ENCODE peak calls at places on chromosome 11, in six cellular contexts. P is upper lobe of left lung, R is A549, Z is HepG2, F is K562, E is GM12878. S is an unnamed sample.

GRCh38 chr11:117230286-117230961 is 1.4 kb downstream of the PCSK7 start:
- ATAC-seq in P (no peak), R (no peak), Z (no peak), F (no peak), E (peak), S (no peak)

GRCh38 chr11:369336-370018 is at the start of gene B4GALNT4:
- ATAC-seq in P (no peak), R (peak), Z (no peak), F (peak), E (no peak), S (peak)

GRCh38 chr11:706957-707816 is 1.2 kb downstream of the EPS8L2 start:
- ATAC-seq in P (peak), R (peak), Z (peak), F (no peak), E (peak), S (peak)

GRCh38 chr11:74019860-74020259 is 11.0 kb upstream of the UCP3 start:
- ATAC-seq in P (no peak), R (no peak), Z (no peak), F (no peak), E (peak), S (no peak)

GRCh38 chr11:103700605-103701004 is 335.8 kb upstream of the DDI1 start:
- ATAC-seq in P (no peak), R (peak), Z (no peak), F (no peak), E (no peak), S (peak)

GRCh38 chr11:65182258-65183170 is 786 bp downstream of the CAPN1 start:
- ATAC-seq in P (peak), R (peak), Z (peak), F (peak), E (peak), S (peak)

GRCh38 chr11:105790841-105791240 is 181.0 kb downstream of the GRIA4 start:
- ATAC-seq in P (no peak), R (no peak), Z (no peak), F (no peak), E (no peak), S (no peak)

GRCh38 chr11:89613916-89614315 is 96.2 kb upstream of the TRIM77 start:
- ATAC-seq in P (no peak), R (no peak), Z (no peak), F (no peak), E (no peak), S (no peak)

GRCh38 chr11:34203377-34203801 is 98.0 kb downstream of the NAT10 start:
- ATAC-seq in P (no peak), R (no peak), Z (peak), F (no peak), E (peak), S (no peak)

GRCh38 chr11:26677566-26677965 is 44.3 kb downstream of the SLC5A12 start:
- ATAC-seq in P (no peak), R (no peak), Z (no peak), F (no peak), E (no peak), S (no peak)

GRCh38 chr11:914747-915493 is 4.3 kb upstream of the CHID1 start:
- ATAC-seq in P (peak), R (no peak), Z (peak), F (no peak), E (no peak), S (peak)

GRCh38 chr11:17578958-17579357 is 31.9 kb downstream of the OTOG start:
- ATAC-seq in P (no peak), R (no peak), Z (no peak), F (no peak), E (no peak), S (no peak)

GRCh38 chr11:44575288-44575672 is 9.8 kb downstream of the CD82 start:
- ATAC-seq in P (no peak), R (no peak), Z (no peak), F (no peak), E (peak), S (no peak)

GRCh38 chr11:36249271-36249670 is 40.0 kb downstream of the COMMD9 start:
- ATAC-seq in P (no peak), R (no peak), Z (no peak), F (no peak), E (peak), S (no peak)

GRCh38 chr11:2234963-2235362 is 35.4 kb downstream of the ASCL2 start:
- ATAC-seq in P (no peak), R (no peak), Z (no peak), F (no peak), E (no peak), S (no peak)

GRCh38 chr11:84671325-84672019 is 955.7 kb downstream of the DLG2 start:
- ATAC-seq in P (no peak), R (no peak), Z (no peak), F (no peak), E (no peak), S (no peak)

GRCh38 chr11:14942735-14943134 is 29.4 kb downstream of the CALCA start:
- ATAC-seq in P (no peak), R (no peak), Z (no peak), F (no peak), E (no peak), S (no peak)
- TF ChIP-seq POLR2A in P (no peak), R (no peak), Z (no peak), F (no peak), E (no peak), S (no peak)

DNA sequence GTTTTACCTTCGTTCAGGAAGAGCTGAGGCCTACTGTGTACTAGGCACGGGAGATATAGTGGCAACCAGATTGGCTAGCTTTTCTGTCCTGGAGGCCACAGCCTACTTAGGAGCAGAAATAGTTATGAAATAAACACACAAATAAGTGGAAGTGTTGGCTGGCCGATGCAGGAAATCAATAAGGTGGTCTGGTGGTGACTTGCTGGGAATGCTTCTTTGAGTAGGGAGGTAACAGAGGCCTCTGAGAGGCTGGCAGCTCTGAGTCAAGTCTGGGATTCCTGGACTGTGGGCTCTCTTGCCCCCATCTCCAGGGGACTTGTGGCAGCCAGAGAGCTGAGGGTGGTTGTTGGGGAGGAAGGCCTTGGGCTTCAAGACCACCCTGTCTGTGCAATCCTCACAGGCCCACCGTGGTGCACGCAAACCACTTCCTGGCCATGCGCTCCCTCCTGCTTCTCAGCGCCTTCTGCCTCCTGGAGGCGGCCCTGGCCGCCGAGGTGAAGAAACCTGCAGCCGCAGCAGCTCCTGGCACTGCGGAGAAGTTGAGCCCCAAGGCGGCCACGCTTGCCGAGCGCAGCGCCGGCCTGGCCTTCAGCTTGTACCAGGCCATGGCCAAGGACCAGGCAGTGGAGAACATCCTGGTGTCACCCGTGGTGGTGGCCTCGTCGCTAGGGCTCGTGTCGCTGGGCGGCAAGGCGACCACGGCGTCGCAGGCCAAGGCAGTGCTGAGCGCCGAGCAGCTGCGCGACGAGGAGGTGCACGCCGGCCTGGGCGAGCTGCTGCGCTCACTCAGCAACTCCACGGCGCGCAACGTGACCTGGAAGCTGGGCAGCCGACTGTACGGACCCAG is 4.1 kb downstream of the SERPINH1 start:
- ATAC-seq in P (no peak), R (no peak), Z (no peak), F (no peak), E (no peak), S (no peak)
- TF ChIP-seq EP300 in P (no peak), R (no peak), Z (no peak), F (no peak), E (no peak), S (no peak)

DNA sequence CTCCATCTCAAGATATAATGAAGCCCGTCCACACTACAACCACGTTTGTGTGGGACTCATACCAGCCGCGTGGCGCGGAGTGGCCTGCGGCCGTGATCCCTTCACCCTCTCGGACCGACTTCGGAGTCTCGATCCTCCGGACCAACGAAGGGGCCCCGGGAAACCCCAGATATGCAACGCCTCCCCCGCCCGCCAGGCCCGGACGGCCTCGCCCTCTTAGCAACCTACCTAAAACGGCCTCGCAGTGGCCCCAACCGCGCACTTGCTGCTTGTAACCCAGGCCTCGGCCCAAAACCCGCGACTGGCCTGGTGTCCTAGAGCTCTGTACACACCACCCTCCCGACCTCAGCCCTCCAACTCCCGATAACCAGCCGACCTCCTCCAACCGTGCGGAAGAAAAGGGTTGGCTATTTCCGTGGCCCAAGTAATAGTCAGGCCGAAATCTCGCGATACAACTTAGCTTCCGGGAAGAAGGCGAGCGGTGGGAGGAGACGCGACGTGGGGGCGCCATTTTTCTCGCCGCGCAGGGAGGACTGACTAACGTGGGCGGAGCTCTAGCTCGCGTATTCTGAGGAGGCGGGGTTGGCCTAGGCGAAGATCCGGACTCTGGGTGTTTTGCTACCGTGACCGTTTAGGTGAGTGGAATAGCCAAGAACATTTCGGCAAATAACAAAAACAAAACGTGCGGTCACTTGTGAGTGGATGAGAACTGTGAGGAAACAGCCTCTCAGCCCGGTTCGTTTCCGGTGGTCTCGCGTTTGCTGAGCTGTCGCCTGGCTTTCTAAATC is at the start of the genes C11orf54 and TAF1D:
- ATAC-seq in P (peak), R (peak), Z (peak), F (peak), E (peak), S (peak)
- TF ChIP-seq POLR2A in P (peak), R (peak), Z (peak), F (peak), E (peak), S (peak)

GRCh38 chr11:12321217-12321937 is 56.0 kb upstream of the PARVA start:
- ATAC-seq in P (no peak), R (no peak), Z (no peak), F (no peak), E (no peak), S (no peak)

GRCh38 chr11:12315024-12315423 is 62.3 kb upstream of the PARVA start:
- ATAC-seq in P (no peak), R (no peak), Z (no peak), F (no peak), E (no peak), S (no peak)

GRCh38 chr11:12319734-12320387 is 57.5 kb upstream of the PARVA start:
- ATAC-seq in P (no peak), R (no peak), Z (no peak), F (no peak), E (no peak), S (no peak)

GRCh38 chr11:12316432-12316831 is 60.9 kb upstream of the PARVA start:
- ATAC-seq in P (no peak), R (no peak), Z (no peak), F (no peak), E (no peak), S (no peak)

DNA sequence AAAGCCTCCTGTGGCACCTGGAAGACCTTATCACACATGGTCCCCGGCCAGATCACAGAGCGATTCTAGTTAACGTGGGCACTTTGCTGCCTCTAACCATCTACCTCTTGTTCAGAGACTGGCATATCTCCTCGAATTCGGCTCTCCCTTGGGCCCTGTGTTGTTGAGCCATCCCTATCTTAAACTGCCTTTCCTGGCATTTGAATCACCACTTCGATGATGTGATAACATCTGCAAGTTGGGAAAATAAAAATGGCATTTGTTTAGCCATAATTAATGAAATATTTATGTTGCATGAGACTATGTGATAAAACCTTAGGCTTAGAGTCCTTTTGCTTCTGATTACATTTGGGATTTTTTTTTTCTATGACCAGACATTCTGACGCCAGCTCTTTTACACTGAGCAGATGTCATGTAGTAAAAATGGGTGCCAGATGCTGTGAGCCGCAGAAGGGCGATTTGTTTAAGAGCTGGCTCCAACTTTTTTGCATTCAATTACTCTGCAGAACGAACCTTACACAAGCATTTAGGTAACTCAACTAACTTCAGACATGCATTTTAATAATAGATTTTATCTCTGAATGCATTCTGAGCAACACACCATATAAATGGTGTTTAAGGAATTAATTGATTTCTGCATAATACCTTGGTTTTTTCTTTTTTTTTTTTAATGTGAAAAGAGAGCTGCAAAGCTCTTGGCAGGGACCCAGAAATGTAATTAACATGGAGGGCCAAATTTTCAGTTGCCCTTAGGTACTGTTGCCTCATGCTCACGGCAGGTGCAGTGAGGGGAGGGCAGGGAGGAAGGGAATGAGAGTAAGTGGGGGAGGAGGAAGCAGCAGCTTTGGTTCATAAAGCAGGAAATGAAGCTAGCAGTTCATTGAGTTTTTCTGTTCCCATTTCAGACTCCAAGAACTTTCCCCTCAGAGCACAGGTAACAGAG is 58.3 kb upstream of the PARVA start:
- ATAC-seq in P (no peak), R (no peak), Z (no peak), F (no peak), E (no peak), S (peak)
- TF ChIP-seq EP300 in P (no peak), R (no peak), Z (no peak), F (no peak), E (no peak), S (peak)

DNA sequence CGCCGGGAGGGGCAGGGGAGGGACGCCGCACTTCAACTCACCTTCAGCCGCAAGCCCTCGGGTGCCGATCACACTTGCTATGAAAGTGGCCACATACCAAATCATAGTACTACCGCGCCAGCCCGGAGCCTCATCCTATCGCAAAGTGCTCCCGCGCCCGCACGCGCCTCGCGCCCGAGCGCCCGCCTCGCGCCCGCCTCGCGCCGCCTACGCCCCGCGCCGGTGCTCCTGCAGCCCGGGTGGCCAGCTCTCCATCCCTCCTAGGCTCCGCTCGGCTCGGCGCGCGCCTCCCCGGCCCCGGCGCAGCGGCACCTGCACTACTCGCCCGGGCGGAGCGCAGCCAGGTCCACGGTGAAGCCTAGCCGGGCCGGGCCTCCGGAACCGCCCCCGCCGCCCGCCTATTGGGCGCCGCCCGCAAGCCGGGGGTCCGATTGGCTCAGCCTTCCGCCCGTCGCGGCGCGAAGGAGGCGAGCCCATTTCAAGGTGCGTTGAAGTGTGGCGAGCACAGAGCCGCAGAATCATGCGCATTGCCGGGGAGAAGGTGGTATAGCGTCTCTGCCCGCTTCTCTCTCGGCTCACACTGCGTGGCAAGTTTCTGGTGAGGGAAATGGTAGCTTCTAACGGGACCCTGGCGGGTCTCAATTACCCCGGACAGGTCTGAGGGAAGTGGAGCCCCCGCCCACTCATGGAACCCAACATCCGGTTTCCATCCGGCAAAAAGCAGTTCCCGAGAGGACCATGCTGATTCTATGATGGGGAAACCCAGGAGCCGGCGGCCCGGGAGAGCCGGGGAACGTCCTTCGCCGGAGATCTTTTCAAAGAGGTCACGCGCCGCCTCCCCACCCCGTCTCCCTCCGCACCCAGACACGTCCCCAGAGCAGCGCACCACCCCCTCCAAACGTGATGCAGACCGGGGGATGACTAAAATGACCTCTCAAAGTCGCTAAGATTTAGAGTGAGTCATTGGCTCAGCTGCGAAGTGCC is at the start of gene IGSF9B:
- ATAC-seq in P (peak), R (peak), Z (peak), F (peak), E (peak), S (peak)
- TF ChIP-seq POLR2A in P (no peak), R (no peak), Z (no peak), F (no peak), E (no peak), S (peak)

GRCh38 chr11:60868682-60869450 is 1.5 kb downstream of the ZP1 start:
- ATAC-seq in P (no peak), R (no peak), Z (no peak), F (no peak), E (no peak), S (no peak)

GRCh38 chr11:60869451-60869825 is 2.1 kb downstream of the ZP1 start:
- ATAC-seq in P (no peak), R (no peak), Z (no peak), F (no peak), E (no peak), S (no peak)

GRCh38 chr11:60871378-60872061 is 4.2 kb downstream of the ZP1 start:
- ATAC-seq in P (no peak), R (peak), Z (peak), F (peak), E (no peak), S (no peak)

GRCh38 chr11:60870733-60871377 is 3.5 kb downstream of the ZP1 start:
- ATAC-seq in P (no peak), R (no peak), Z (no peak), F (no peak), E (no peak), S (no peak)

GRCh38 chr11:60870276-60870675 is 2.9 kb downstream of the ZP1 start:
- ATAC-seq in P (no peak), R (no peak), Z (no peak), F (no peak), E (no peak), S (no peak)
- TF ChIP-seq EP300 in P (no peak), R (no peak), Z (no peak), F (no peak), E (no peak), S (no peak)

GRCh38 chr11:112082729-112083128 is 3.8 kb downstream of the TIMM8B start:
- ATAC-seq in P (no peak), R (no peak), Z (no peak), F (no peak), E (no peak), S (no peak)

GRCh38 chr11:112085822-112086421 is 634 bp downstream of the TIMM8B start:
- ATAC-seq in P (peak), R (peak), Z (peak), F (peak), E (peak), S (peak)

GRCh38 chr11:112087212-112087611 is 539 bp downstream of the SDHD start:
- ATAC-seq in P (no peak), R (peak), Z (peak), F (peak), E (peak), S (no peak)

DNA sequence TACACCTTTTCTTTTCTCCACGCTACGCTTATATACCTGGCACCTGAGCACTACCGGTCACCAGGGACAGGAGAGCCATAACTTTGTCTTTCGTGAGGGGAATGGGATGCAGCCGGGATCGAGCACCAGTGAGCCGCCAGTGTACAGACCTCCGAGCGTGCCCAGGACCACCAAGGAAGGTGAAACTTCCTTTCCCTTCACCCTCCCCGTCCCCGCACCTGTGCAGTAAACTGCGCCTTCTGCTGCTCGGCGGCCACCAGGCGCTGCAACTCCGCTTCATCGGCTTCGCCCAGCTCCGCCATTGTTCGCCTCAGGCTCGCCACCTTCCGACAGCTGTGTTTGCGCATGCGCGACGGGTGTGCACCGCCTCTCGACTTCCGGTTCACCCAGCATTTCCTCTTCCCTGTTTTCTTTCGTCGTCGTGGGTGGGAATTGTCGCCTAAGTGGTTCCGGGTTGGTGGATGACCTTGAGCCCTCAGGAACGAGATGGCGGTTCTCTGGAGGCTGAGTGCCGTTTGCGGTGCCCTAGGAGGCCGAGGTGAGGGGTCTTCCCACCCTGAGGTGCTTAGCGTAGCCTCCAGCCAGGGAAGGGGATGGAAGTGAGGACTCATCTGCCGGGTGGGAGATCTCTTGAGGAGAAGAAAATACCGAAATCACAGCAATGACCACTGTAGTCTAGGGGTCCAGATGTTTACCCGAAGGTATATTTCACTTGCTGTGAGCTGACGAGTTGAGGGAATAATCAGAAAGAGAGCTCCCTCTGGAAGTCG is at the start of the genes SDHD and TIMM8B:
- ATAC-seq in P (peak), R (peak), Z (peak), F (peak), E (peak), S (peak)
- TF ChIP-seq POLR2A in P (no peak), R (peak), Z (peak), F (peak), E (peak), S (peak)

GRCh38 chr11:76453248-76453647 is 8.4 kb downstream of the EMSY start:
- ATAC-seq in P (no peak), R (no peak), Z (no peak), F (no peak), E (no peak), S (no peak)
- TF ChIP-seq EP300 in P (no peak), R (no peak), Z (no peak), F (no peak), E (no peak), S (no peak)